ENCODE peak calls at places on chromosome 16, in eight cellular contexts. One of them, this sample, is unnamed.

GRCh38 chr16:1825864-1826690 is 548 bp downstream of the HAGH start:
- DNase-seq in stimulated activated CD8-positive, alpha-beta memory T cell treated with anti-CD3 and anti-CD28 coated beads, Interleukin-7, amount 100 ng/mL, for 24 hours: peak
- DNase-seq in MCF 10A: peak
- DNase-seq in LHCN-M2: peak
- DNase-seq in foreskin keratinocyte: no peak
- DNase-seq in naive thymus-derived CD4-positive, alpha-beta T cell: no peak
- DNase-seq in Kasumi-1: peak
- DNase-seq in hypothalamus: no peak
- DNase-seq in this sample: peak

GRCh38 chr16:68287276-68288251 is 23.2 kb downstream of the SLC7A6OS start:
- DNase-seq in stimulated activated CD8-positive, alpha-beta memory T cell treated with anti-CD3 and anti-CD28 coated beads, Interleukin-7, amount 100 ng/mL, for 24 hours: no peak
- DNase-seq in MCF 10A: peak
- DNase-seq in LHCN-M2: peak
- DNase-seq in foreskin keratinocyte: no peak
- DNase-seq in naive thymus-derived CD4-positive, alpha-beta T cell: no peak
- DNase-seq in Kasumi-1: no peak
- DNase-seq in hypothalamus: no peak
- DNase-seq in this sample: peak

GRCh38 chr16:89502319-89502843 is 5.8 kb upstream of the SPG7 start:
- DNase-seq in stimulated activated CD8-positive, alpha-beta memory T cell treated with anti-CD3 and anti-CD28 coated beads, Interleukin-7, amount 100 ng/mL, for 24 hours: no peak
- DNase-seq in MCF 10A: peak
- DNase-seq in LHCN-M2: peak
- DNase-seq in foreskin keratinocyte: peak
- DNase-seq in naive thymus-derived CD4-positive, alpha-beta T cell: no peak
- DNase-seq in Kasumi-1: no peak
- DNase-seq in hypothalamus: no peak
- DNase-seq in this sample: peak

GRCh38 chr16:88539652-88540345 is 30.4 kb upstream of the ZC3H18 start:
- DNase-seq in stimulated activated CD8-positive, alpha-beta memory T cell treated with anti-CD3 and anti-CD28 coated beads, Interleukin-7, amount 100 ng/mL, for 24 hours: no peak
- DNase-seq in MCF 10A: no peak
- DNase-seq in LHCN-M2: no peak
- DNase-seq in foreskin keratinocyte: no peak
- DNase-seq in naive thymus-derived CD4-positive, alpha-beta T cell: no peak
- DNase-seq in Kasumi-1: no peak
- DNase-seq in hypothalamus: no peak
- DNase-seq in this sample: no peak

GRCh38 chr16:9003322-9003721 is 39.6 kb upstream of the USP7 start:
- DNase-seq in stimulated activated CD8-positive, alpha-beta memory T cell treated with anti-CD3 and anti-CD28 coated beads, Interleukin-7, amount 100 ng/mL, for 24 hours: no peak
- DNase-seq in MCF 10A: no peak
- DNase-seq in LHCN-M2: no peak
- DNase-seq in foreskin keratinocyte: no peak
- DNase-seq in naive thymus-derived CD4-positive, alpha-beta T cell: no peak
- DNase-seq in Kasumi-1: no peak
- DNase-seq in hypothalamus: no peak
- DNase-seq in this sample: no peak

GRCh38 chr16:30335598-30336474 is 19.3 kb downstream of the CD2BP2 start:
- DNase-seq in stimulated activated CD8-positive, alpha-beta memory T cell treated with anti-CD3 and anti-CD28 coated beads, Interleukin-7, amount 100 ng/mL, for 24 hours: no peak
- DNase-seq in MCF 10A: peak
- DNase-seq in LHCN-M2: peak
- DNase-seq in foreskin keratinocyte: peak
- DNase-seq in naive thymus-derived CD4-positive, alpha-beta T cell: no peak
- DNase-seq in Kasumi-1: no peak
- DNase-seq in hypothalamus: no peak
- DNase-seq in this sample: peak

GRCh38 chr16:13150181-13150885 is 248.9 kb downstream of the SHISA9 start:
- DNase-seq in stimulated activated CD8-positive, alpha-beta memory T cell treated with anti-CD3 and anti-CD28 coated beads, Interleukin-7, amount 100 ng/mL, for 24 hours: no peak
- DNase-seq in MCF 10A: no peak
- DNase-seq in LHCN-M2: no peak
- DNase-seq in foreskin keratinocyte: no peak
- DNase-seq in naive thymus-derived CD4-positive, alpha-beta T cell: no peak
- DNase-seq in Kasumi-1: no peak
- DNase-seq in hypothalamus: no peak
- DNase-seq in this sample: no peak

GRCh38 chr16:19265531-19265930 is 20.0 kb upstream of the CLEC19A start:
- DNase-seq in stimulated activated CD8-positive, alpha-beta memory T cell treated with anti-CD3 and anti-CD28 coated beads, Interleukin-7, amount 100 ng/mL, for 24 hours: no peak
- DNase-seq in MCF 10A: no peak
- DNase-seq in LHCN-M2: no peak
- DNase-seq in foreskin keratinocyte: no peak
- DNase-seq in naive thymus-derived CD4-positive, alpha-beta T cell: no peak
- DNase-seq in Kasumi-1: no peak
- DNase-seq in hypothalamus: no peak
- DNase-seq in this sample: no peak

GRCh38 chr16:969508-970378 is 1.0 kb downstream of the LMF1 start:
- DNase-seq in stimulated activated CD8-positive, alpha-beta memory T cell treated with anti-CD3 and anti-CD28 coated beads, Interleukin-7, amount 100 ng/mL, for 24 hours: no peak
- DNase-seq in MCF 10A: no peak
- DNase-seq in LHCN-M2: no peak
- DNase-seq in foreskin keratinocyte: peak
- DNase-seq in naive thymus-derived CD4-positive, alpha-beta T cell: no peak
- DNase-seq in Kasumi-1: no peak
- DNase-seq in hypothalamus: no peak
- DNase-seq in this sample: no peak